ENCODE peak calls at places on chromosome 3, in nine cellular contexts. J is activated naive CD4-positive, alpha-beta T cell; P is dorsolateral prefrontal cortex; D is OCI-LY7; A is NCI-H524; X is COLO829; C is GM12865; Q is posterior cingulate gyrus; U is T47D. H is an unnamed sample.

GRCh38 chr3:101675709-101676218 is 1.2 kb downstream of the ZBTB11 start:
- DNase-seq in J (no peak), P (no peak), D (peak), A (no peak), X (no peak), C (no peak), Q (no peak), U (no peak), H (no peak)

GRCh38 chr3:43041517-43041916 is 62.4 kb downstream of the GASK1A start:
- DNase-seq in J (no peak), P (no peak), D (no peak), A (no peak), X (no peak), C (no peak), Q (no peak), U (no peak), H (no peak)

GRCh38 chr3:46876313-46877300 is 914 bp upstream of the PTH1R start:
- DNase-seq in J (no peak), P (no peak), D (no peak), A (no peak), X (no peak), C (no peak), Q (no peak), U (no peak), H (no peak)

GRCh38 chr3:120350431-120350941 is 1.3 kb upstream of the LRRC58 start:
- DNase-seq in J (no peak), P (no peak), D (peak), A (no peak), X (peak), C (peak), Q (no peak), U (peak), H (no peak)

GRCh38 chr3:186949281-186949982 is 19.1 kb downstream of the ST6GAL1 start:
- DNase-seq in J (no peak), P (peak), D (no peak), A (no peak), X (peak), C (no peak), Q (peak), U (no peak), H (no peak)

GRCh38 chr3:48194446-48195071 is 6.3 kb upstream of the CDC25A start:
- DNase-seq in J (no peak), P (peak), D (peak), A (peak), X (peak), C (peak), Q (peak), U (peak), H (no peak)

GRCh38 chr3:124263168-124263567 is 271.2 kb upstream of the ROPN1 start:
- DNase-seq in J (no peak), P (no peak), D (no peak), A (no peak), X (no peak), C (peak), Q (no peak), U (peak), H (no peak)

GRCh38 chr3:13877911-13878710 is 1.8 kb downstream of the WNT7A start:
- DNase-seq in J (no peak), P (no peak), D (no peak), A (no peak), X (no peak), C (no peak), Q (no peak), U (no peak), H (no peak)

GRCh38 chr3:165742351-165742750 is 94.9 kb downstream of the BCHE start:
- DNase-seq in J (no peak), P (no peak), D (no peak), A (no peak), X (no peak), C (no peak), Q (no peak), U (no peak), H (no peak)

GRCh38 chr3:115659861-115660260 is 36.6 kb downstream of the GAP43 start:
- DNase-seq in J (no peak), P (no peak), D (no peak), A (no peak), X (peak), C (no peak), Q (no peak), U (no peak), H (no peak)

GRCh38 chr3:73520931-73521461 is 103.7 kb downstream of the PDZRN3 start:
- DNase-seq in J (no peak), P (peak), D (no peak), A (peak), X (no peak), C (no peak), Q (peak), U (peak), H (no peak)

GRCh38 chr3:142963266-142964149 is at the start of gene PAQR9:
- DNase-seq in J (no peak), P (peak), D (no peak), A (peak), X (no peak), C (no peak), Q (peak), U (no peak), H (peak)